ENCODE peak calls at places on chromosomes 7 and 10, in eight cellular contexts. One of them, this sample, is unnamed.
A peak's percentile ranks its signal among the peaks of the same experiment; 100 is the strongest.

GRCh38 chr10:6973904-6974303 is 393.8 kb upstream of the PRKCQ start:
- DNase-seq in upper lobe of left lung: peak; percentile 25
- DNase-seq in transverse colon: peak; percentile 14
- DNase-seq in A549: no peak
- DNase-seq in ovary: no peak
- DNase-seq in SK-N-SH: no peak
- DNase-seq in tibial nerve: no peak
- DNase-seq in suprapubic skin: no peak
- DNase-seq in this sample: no peak

GRCh38 chr7:48667434-48667833 is 256.9 kb upstream of the CDC14C start:
- DNase-seq in SK-N-SH: no peak
- DNase-seq in transverse colon: no peak
- DNase-seq in upper lobe of left lung: no peak
- DNase-seq in ovary: no peak
- DNase-seq in A549: no peak
- DNase-seq in suprapubic skin: no peak
- DNase-seq in tibial nerve: no peak
- DNase-seq in this sample: no peak

GRCh38 chr7:34315032-34315431 is 343.0 kb upstream of the NPSR1 start:
- DNase-seq in tibial nerve: no peak
- DNase-seq in transverse colon: no peak
- DNase-seq in upper lobe of left lung: no peak
- DNase-seq in SK-N-SH: no peak
- DNase-seq in ovary: no peak
- DNase-seq in suprapubic skin: no peak
- DNase-seq in A549: no peak
- DNase-seq in this sample: no peak

GRCh38 chr7:113370910-113371309 is 252.6 kb upstream of the SMIM30 start:
- DNase-seq in tibial nerve: no peak
- DNase-seq in A549: no peak
- DNase-seq in ovary: no peak
- DNase-seq in upper lobe of left lung: no peak
- DNase-seq in suprapubic skin: no peak
- DNase-seq in SK-N-SH: no peak
- DNase-seq in transverse colon: no peak
- DNase-seq in this sample: no peak

GRCh38 chr7:28067171-28067570 is 113.4 kb downstream of the JAZF1 start:
- DNase-seq in transverse colon: no peak
- DNase-seq in ovary: no peak
- DNase-seq in suprapubic skin: no peak
- DNase-seq in tibial nerve: no peak
- DNase-seq in A549: no peak
- DNase-seq in upper lobe of left lung: no peak
- DNase-seq in SK-N-SH: no peak
- DNase-seq in this sample: no peak

GRCh38 chr7:124022551-124022950 is 10.3 kb downstream of the TMEM229A start:
- DNase-seq in A549: no peak
- DNase-seq in ovary: no peak
- DNase-seq in SK-N-SH: no peak
- DNase-seq in tibial nerve: no peak
- DNase-seq in transverse colon: no peak
- DNase-seq in upper lobe of left lung: no peak
- DNase-seq in suprapubic skin: no peak
- DNase-seq in this sample: no peak

GRCh38 chr10:34116220-34116623 is 698.9 kb downstream of the PARD3 start:
- DNase-seq in ovary: no peak
- DNase-seq in tibial nerve: no peak
- DNase-seq in transverse colon: no peak
- DNase-seq in suprapubic skin: no peak
- DNase-seq in upper lobe of left lung: no peak
- DNase-seq in A549: no peak
- DNase-seq in SK-N-SH: peak; percentile 36
- DNase-seq in this sample: no peak

GRCh38 chr10:36608866-36609265 is 516.5 kb upstream of the ANKRD30A start:
- DNase-seq in SK-N-SH: no peak
- DNase-seq in ovary: no peak
- DNase-seq in A549: no peak
- DNase-seq in upper lobe of left lung: no peak
- DNase-seq in tibial nerve: no peak
- DNase-seq in suprapubic skin: no peak
- DNase-seq in transverse colon: no peak
- DNase-seq in this sample: no peak

GRCh38 chr10:29804025-29804852 is 169.5 kb upstream of the SVIL start:
- DNase-seq in SK-N-SH: no peak
- DNase-seq in suprapubic skin: peak; percentile 28
- DNase-seq in ovary: no peak
- DNase-seq in A549: peak; percentile 82
- DNase-seq in upper lobe of left lung: peak; percentile 54
- DNase-seq in tibial nerve: no peak
- DNase-seq in transverse colon: peak; percentile 52
- DNase-seq in this sample: peak; percentile 77

GRCh38 chr7:65477326-65477725 is 103.7 kb downstream of the ZNF92 start:
- DNase-seq in SK-N-SH: peak; percentile 67
- DNase-seq in ovary: no peak
- DNase-seq in tibial nerve: no peak
- DNase-seq in A549: peak; percentile 20
- DNase-seq in suprapubic skin: no peak
- DNase-seq in transverse colon: no peak
- DNase-seq in upper lobe of left lung: no peak
- DNase-seq in this sample: no peak

GRCh38 chr7:75532639-75533038 is 40.5 kb downstream of the SPDYE5 start:
- DNase-seq in tibial nerve: no peak
- DNase-seq in upper lobe of left lung: no peak
- DNase-seq in suprapubic skin: peak; percentile 28
- DNase-seq in A549: no peak
- DNase-seq in transverse colon: no peak
- DNase-seq in SK-N-SH: no peak
- DNase-seq in ovary: no peak
- DNase-seq in this sample: peak; percentile 6

GRCh38 chr7:96303686-96304443 is 18.0 kb downstream of the SLC25A13 start:
- DNase-seq in suprapubic skin: no peak
- DNase-seq in transverse colon: no peak
- DNase-seq in tibial nerve: no peak
- DNase-seq in upper lobe of left lung: no peak
- DNase-seq in A549: no peak
- DNase-seq in ovary: no peak
- DNase-seq in SK-N-SH: no peak
- DNase-seq in this sample: no peak

GRCh38 chr7:150356265-150356897 is 12.2 kb upstream of the REPIN1 start:
- DNase-seq in SK-N-SH: peak; percentile 77
- DNase-seq in A549: peak; percentile 41
- DNase-seq in transverse colon: no peak
- DNase-seq in suprapubic skin: no peak
- DNase-seq in upper lobe of left lung: no peak
- DNase-seq in ovary: no peak
- DNase-seq in tibial nerve: no peak
- DNase-seq in this sample: peak; percentile 46

GRCh38 chr7:155962191-155962967 is 150.1 kb upstream of the SHH start:
- DNase-seq in A549: peak; percentile 52
- DNase-seq in suprapubic skin: no peak
- DNase-seq in upper lobe of left lung: peak; percentile 45
- DNase-seq in transverse colon: no peak
- DNase-seq in SK-N-SH: no peak
- DNase-seq in ovary: no peak
- DNase-seq in tibial nerve: no peak
- DNase-seq in this sample: peak; percentile 26

GRCh38 chr7:25545125-25546008 is 317.1 kb upstream of the NPVF start:
- DNase-seq in SK-N-SH: peak; percentile 65
- DNase-seq in ovary: no peak
- DNase-seq in A549: no peak
- DNase-seq in tibial nerve: peak; percentile 28
- DNase-seq in transverse colon: no peak
- DNase-seq in suprapubic skin: no peak
- DNase-seq in upper lobe of left lung: no peak
- DNase-seq in this sample: no peak

GRCh38 chr7:158587425-158588084 is at the start of gene PTPRN2:
- DNase-seq in transverse colon: peak; percentile 72
- DNase-seq in upper lobe of left lung: peak; percentile 60
- DNase-seq in A549: peak; percentile 58
- DNase-seq in ovary: peak; percentile 82
- DNase-seq in suprapubic skin: no peak
- DNase-seq in tibial nerve: peak; percentile 26
- DNase-seq in SK-N-SH: peak; percentile 100
- DNase-seq in this sample: peak; percentile 70

GRCh38 chr7:67553378-67553777 is 556.7 kb downstream of the TYW1 start:
- DNase-seq in transverse colon: no peak
- DNase-seq in A549: no peak
- DNase-seq in tibial nerve: no peak
- DNase-seq in SK-N-SH: no peak
- DNase-seq in ovary: no peak
- DNase-seq in suprapubic skin: no peak
- DNase-seq in upper lobe of left lung: peak; percentile 21
- DNase-seq in this sample: no peak

GRCh38 chr10:78976825-78977760 is 91.7 kb upstream of the ZMIZ1 start:
- DNase-seq in A549: no peak
- DNase-seq in upper lobe of left lung: no peak
- DNase-seq in transverse colon: no peak
- DNase-seq in SK-N-SH: no peak
- DNase-seq in tibial nerve: no peak
- DNase-seq in ovary: no peak
- DNase-seq in suprapubic skin: no peak
- DNase-seq in this sample: no peak

GRCh38 chr10:125333209-125333591 is 172.8 kb upstream of the CTBP2 start:
- DNase-seq in tibial nerve: no peak
- DNase-seq in ovary: no peak
- DNase-seq in upper lobe of left lung: no peak
- DNase-seq in transverse colon: no peak
- DNase-seq in suprapubic skin: no peak
- DNase-seq in SK-N-SH: no peak
- DNase-seq in A549: no peak
- DNase-seq in this sample: no peak

GRCh38 chr10:18157909-18158308 is 17.7 kb downstream of the CACNB2 start:
- DNase-seq in suprapubic skin: no peak
- DNase-seq in tibial nerve: no peak
- DNase-seq in upper lobe of left lung: no peak
- DNase-seq in SK-N-SH: no peak
- DNase-seq in ovary: no peak
- DNase-seq in transverse colon: no peak
- DNase-seq in A549: no peak
- DNase-seq in this sample: no peak

GRCh38 chr10:62199584-62199983 is 69.1 kb downstream of the RTKN2 start:
- DNase-seq in transverse colon: no peak
- DNase-seq in suprapubic skin: no peak
- DNase-seq in SK-N-SH: no peak
- DNase-seq in tibial nerve: no peak
- DNase-seq in ovary: no peak
- DNase-seq in upper lobe of left lung: no peak
- DNase-seq in A549: no peak
- DNase-seq in this sample: no peak

DNA sequence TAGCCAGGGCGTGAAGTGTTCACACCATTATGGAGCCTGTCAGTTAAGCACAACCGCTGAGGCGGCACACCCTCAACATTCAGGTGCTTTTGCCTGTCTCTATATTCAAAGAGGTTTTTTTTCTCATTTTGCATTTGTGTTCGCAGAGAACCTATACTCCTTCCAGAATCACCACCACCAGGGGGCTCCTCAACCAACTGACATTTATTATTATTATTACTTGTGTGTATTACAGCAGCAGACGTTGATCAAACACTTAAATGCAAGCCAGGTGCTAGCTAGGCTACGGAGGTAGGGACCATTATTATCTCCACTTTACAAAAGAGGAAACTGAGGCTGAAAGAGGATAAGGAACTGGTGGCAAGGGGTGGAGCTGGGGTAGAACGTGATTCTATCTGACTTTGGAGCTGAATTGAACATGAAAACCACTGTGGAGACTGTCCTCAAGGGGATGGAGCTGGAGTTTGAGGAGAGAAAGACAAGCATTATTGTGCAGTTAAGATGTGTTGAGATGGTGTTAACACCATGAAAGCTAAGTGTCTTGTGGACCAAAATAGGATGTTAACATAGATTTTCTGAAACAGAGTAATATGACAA is 133.8 kb upstream of the PLXNA4 start:
- DNase-seq in A549: no peak
- DNase-seq in SK-N-SH: no peak
- DNase-seq in upper lobe of left lung: no peak
- DNase-seq in suprapubic skin: no peak
- DNase-seq in transverse colon: no peak
- DNase-seq in tibial nerve: no peak
- DNase-seq in ovary: no peak
- DNase-seq in this sample: no peak
- TF ChIP-seq EP300 in A549: no peak
- TF ChIP-seq EP300 in SK-N-SH: no peak
- TF ChIP-seq EP300 in upper lobe of left lung: no peak
- TF ChIP-seq EP300 in suprapubic skin: no peak
- TF ChIP-seq EP300 in transverse colon: no peak
- TF ChIP-seq EP300 in tibial nerve: no peak
- TF ChIP-seq EP300 in ovary: no peak
- TF ChIP-seq EP300 in this sample: no peak

GRCh38 chr10:50452603-50453002 is 171.2 kb downstream of the SGMS1 start:
- DNase-seq in tibial nerve: no peak
- DNase-seq in SK-N-SH: no peak
- DNase-seq in ovary: no peak
- DNase-seq in upper lobe of left lung: no peak
- DNase-seq in transverse colon: no peak
- DNase-seq in A549: no peak
- DNase-seq in suprapubic skin: no peak
- DNase-seq in this sample: no peak

DNA sequence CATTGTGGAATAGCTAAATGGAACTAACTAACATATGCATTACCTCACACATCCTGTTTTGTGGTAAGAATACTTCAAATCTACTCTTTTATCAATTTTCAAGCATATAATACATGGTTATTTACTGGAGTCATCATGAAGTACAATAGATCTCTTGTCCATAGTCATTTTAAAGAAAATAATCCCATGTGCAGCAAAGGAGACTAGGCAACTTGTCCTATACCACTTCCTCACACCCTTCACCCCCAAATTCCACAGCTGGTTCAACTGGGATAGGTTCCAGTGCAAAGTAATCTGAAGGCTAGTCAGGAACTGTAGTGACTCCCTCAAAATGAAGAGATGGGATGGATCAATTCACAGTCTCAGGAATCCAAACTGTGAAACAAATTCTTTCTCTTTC is 176.1 kb downstream of the SGMS1 start:
- DNase-seq in upper lobe of left lung: no peak
- DNase-seq in suprapubic skin: no peak
- DNase-seq in SK-N-SH: no peak
- DNase-seq in transverse colon: no peak
- DNase-seq in tibial nerve: no peak
- DNase-seq in ovary: no peak
- DNase-seq in A549: no peak
- DNase-seq in this sample: no peak
- TF ChIP-seq EP300 in upper lobe of left lung: no peak
- TF ChIP-seq EP300 in suprapubic skin: no peak
- TF ChIP-seq EP300 in SK-N-SH: no peak
- TF ChIP-seq EP300 in transverse colon: no peak
- TF ChIP-seq EP300 in tibial nerve: no peak
- TF ChIP-seq EP300 in ovary: no peak
- TF ChIP-seq EP300 in A549: no peak
- TF ChIP-seq EP300 in this sample: no peak

GRCh38 chr7:147245274-147245673 is 1128.7 kb downstream of the CNTNAP2 start:
- DNase-seq in SK-N-SH: peak; percentile 39
- DNase-seq in transverse colon: peak; percentile 12
- DNase-seq in suprapubic skin: no peak
- DNase-seq in A549: peak; percentile 18
- DNase-seq in upper lobe of left lung: peak; percentile 23
- DNase-seq in ovary: no peak
- DNase-seq in tibial nerve: no peak
- DNase-seq in this sample: no peak
- TF ChIP-seq EP300 in SK-N-SH: no peak
- TF ChIP-seq EP300 in transverse colon: no peak
- TF ChIP-seq EP300 in suprapubic skin: no peak
- TF ChIP-seq EP300 in A549: no peak
- TF ChIP-seq EP300 in upper lobe of left lung: no peak
- TF ChIP-seq EP300 in ovary: no peak
- TF ChIP-seq EP300 in tibial nerve: no peak
- TF ChIP-seq EP300 in this sample: no peak

GRCh38 chr10:8006274-8006999 is 48.1 kb upstream of the GATA3 start:
- DNase-seq in upper lobe of left lung: no peak
- DNase-seq in tibial nerve: no peak
- DNase-seq in suprapubic skin: no peak
- DNase-seq in ovary: no peak
- DNase-seq in SK-N-SH: no peak
- DNase-seq in transverse colon: no peak
- DNase-seq in A549: no peak
- DNase-seq in this sample: no peak
- TF ChIP-seq EP300 in upper lobe of left lung: no peak
- TF ChIP-seq EP300 in tibial nerve: no peak
- TF ChIP-seq EP300 in suprapubic skin: no peak
- TF ChIP-seq EP300 in ovary: no peak
- TF ChIP-seq EP300 in SK-N-SH: no peak
- TF ChIP-seq EP300 in transverse colon: no peak
- TF ChIP-seq EP300 in A549: no peak
- TF ChIP-seq EP300 in this sample: no peak